ENCODE peak calls at places on chromosomes 7 and 10, in four cellular contexts. V is HCT116, R is HepG2, B is K562. X is an unnamed sample.

GRCh38 chr10:2895616-2896196 is 171.6 kb upstream of the PFKP start:
- DNase-seq in R (no peak), B (no peak), V (no peak), X (no peak)

GRCh38 chr7:20745716-20746115 is 41.0 kb downstream of the SP8 start:
- DNase-seq in V (no peak), R (no peak), B (no peak), X (no peak)

GRCh38 chr10:88755753-88756152 is 4.1 kb upstream of the LIPN start:
- DNase-seq in V (no peak), R (no peak), B (no peak), X (no peak)

GRCh38 chr10:32112055-32112454 is 55.8 kb upstream of the KIF5B start:
- DNase-seq in V (peak), R (peak), B (no peak), X (no peak)

GRCh38 chr10:5944389-5945202 is 32.7 kb downstream of the IL15RA start:
- DNase-seq in R (no peak), B (no peak), V (peak), X (peak)

GRCh38 chr10:124866812-124867211 is 65.2 kb downstream of the ABRAXAS2 start:
- DNase-seq in V (no peak), B (no peak), R (no peak), X (no peak)

GRCh38 chr7:102393467-102393866 is 2.7 kb upstream of the PRKRIP1 start:
- DNase-seq in V (no peak), R (no peak), B (no peak), X (no peak)

GRCh38 chr7:79272938-79273337 is 180.5 kb downstream of the MAGI2 start:
- DNase-seq in V (no peak), B (no peak), R (no peak), X (no peak)

GRCh38 chr10:89861584-89862287 is 160.3 kb downstream of the KIF20B start:
- DNase-seq in R (no peak), B (no peak), V (peak), X (no peak)

GRCh38 chr7:122412886-122413285 is 108.3 kb upstream of the FEZF1 start:
- DNase-seq in V (no peak), R (no peak), B (no peak), X (no peak)

GRCh38 chr7:67947651-67948050 is 951.0 kb downstream of the TYW1 start:
- DNase-seq in R (no peak), B (no peak), V (no peak), X (no peak)

GRCh38 chr10:60236869-60237524 is 152.7 kb downstream of the ANK3 start:
- DNase-seq in B (no peak), R (no peak), V (no peak), X (no peak)

GRCh38 chr10:22047812-22048211 is 44.3 kb upstream of the DNAJC1 start:
- DNase-seq in V (no peak), B (no peak), R (no peak), X (no peak)

GRCh38 chr10:43681226-43681625 is 32.5 kb upstream of the ZNF32 start:
- DNase-seq in R (no peak), B (no peak), V (no peak), X (no peak)

GRCh38 chr7:158228986-158229385 is 358.6 kb downstream of the PTPRN2 start:
- DNase-seq in B (no peak), R (peak), V (peak), X (no peak)

DNA sequence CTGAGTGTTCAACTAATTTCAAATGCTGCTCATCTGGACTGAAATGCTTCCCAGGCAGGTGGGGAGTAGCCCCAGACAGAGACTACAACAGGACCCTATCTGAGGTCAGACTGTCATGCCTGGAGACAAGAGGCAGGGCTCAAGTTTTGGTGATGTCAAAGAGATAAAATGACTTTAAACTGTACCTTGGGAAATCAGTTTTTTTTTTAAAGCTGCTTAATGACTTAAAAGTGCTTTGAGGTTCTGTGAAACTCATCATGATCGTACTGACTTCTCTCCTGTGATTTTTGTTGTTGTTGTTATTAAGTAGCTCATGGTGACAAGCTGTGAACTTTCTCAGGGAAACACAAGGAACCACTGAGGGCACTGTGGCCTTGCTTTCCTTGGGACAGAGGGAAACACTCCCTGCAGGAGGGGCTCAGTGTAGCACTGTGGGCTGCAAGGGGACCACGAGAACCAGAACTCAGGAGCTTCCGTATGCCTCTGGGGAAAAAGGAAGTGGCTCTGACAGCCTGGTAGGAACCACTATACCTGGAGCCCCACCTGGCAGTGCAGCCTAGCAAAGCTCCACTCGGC is 9.5 kb downstream of the HIPK2 start:
- DNase-seq in R (no peak), B (no peak), V (no peak), X (no peak)
- TF ChIP-seq TCF7L2 in R (no peak), B (no peak), V (no peak), X (no peak)

DNA sequence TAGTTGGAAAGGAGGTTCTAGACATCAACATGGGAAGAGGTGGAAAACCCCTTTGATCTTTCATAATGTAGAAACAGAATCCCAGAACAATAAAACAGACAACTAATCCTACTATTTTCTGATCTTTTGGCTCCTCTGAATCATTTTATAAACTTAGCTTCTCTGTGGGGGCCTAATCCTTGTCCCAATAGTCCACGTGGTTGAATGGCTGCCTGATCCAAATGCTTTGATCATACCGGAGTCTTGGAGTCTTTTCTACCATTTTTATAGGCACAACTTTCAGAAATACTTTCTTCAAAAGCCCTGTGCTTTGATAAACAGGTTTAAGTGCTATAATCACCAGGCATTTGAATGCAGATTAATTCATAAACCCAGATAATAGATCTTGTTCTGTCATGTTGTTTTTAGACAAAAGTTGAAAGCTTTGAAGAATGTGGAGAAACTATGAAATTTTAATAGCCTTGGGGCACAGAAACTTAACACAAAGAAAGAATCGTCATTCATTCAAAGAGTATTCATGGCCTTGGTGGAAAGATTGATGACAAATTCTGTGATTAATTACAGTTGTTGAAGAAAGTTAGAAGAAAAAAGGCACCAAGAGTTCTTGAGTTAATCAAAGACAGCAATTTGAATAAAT is 163.7 kb downstream of the AHR start:
- DNase-seq in V (peak), B (no peak), R (no peak), X (no peak)
- H3K4me3 ChIP-seq in V (no peak), B (no peak), R (no peak), X (no peak)

GRCh38 chr7:151992375-151992774 is 33.1 kb upstream of the GALNT11 start:
- DNase-seq in R (peak), V (peak), B (peak), X (peak)
- TF ChIP-seq TCF7L2 in R (no peak), V (no peak), B (no peak), X (no peak)

DNA sequence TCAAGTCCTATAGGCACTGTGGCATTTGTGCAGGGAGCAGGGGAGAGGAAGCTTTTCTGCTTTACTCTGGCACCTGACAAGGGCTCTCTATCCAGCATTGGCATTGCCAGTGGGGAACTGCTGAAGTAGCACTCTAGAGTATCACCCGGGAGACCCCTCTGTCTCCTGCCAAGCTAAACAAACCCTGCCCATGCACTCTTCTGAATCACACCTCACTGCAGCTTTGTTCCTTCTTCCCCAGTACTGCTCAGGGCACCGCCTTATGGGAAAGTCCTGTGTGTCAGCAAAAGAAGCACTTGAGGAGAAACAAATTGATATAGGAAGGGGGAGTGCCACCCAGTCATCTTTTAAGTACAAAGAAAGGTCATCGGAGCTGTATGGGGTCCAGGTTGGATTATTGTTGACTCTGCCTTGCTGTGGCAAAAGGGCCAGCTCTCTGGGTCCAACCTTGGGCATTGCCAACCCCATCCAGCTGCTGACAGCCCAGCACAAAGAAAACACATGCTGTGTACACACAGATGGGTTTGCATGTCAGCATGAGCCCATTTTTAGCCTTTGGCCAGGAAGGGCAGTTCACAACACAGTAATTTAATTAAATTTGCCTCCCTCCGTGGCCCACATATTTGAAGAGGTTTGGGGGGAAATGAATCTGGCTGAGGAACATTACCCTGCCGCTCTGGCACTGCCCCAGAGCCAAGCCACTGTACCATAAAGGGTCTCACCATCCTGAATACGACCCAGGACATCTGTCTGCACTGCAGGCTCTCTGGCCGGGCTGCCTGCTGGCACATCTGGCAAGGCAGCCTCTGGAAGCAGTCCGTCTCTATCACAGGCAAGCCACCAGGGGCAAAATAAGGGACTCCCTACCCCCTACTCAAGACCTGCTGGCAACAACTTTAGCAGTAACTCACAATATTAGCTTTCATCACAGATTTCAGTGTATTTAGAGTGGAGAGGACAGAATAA is 13.1 kb downstream of the LRRC4 start:
- DNase-seq in B (no peak), V (no peak), R (no peak), X (no peak)
- H3K4me3 ChIP-seq in B (no peak), V (no peak), R (no peak), X (no peak)

DNA sequence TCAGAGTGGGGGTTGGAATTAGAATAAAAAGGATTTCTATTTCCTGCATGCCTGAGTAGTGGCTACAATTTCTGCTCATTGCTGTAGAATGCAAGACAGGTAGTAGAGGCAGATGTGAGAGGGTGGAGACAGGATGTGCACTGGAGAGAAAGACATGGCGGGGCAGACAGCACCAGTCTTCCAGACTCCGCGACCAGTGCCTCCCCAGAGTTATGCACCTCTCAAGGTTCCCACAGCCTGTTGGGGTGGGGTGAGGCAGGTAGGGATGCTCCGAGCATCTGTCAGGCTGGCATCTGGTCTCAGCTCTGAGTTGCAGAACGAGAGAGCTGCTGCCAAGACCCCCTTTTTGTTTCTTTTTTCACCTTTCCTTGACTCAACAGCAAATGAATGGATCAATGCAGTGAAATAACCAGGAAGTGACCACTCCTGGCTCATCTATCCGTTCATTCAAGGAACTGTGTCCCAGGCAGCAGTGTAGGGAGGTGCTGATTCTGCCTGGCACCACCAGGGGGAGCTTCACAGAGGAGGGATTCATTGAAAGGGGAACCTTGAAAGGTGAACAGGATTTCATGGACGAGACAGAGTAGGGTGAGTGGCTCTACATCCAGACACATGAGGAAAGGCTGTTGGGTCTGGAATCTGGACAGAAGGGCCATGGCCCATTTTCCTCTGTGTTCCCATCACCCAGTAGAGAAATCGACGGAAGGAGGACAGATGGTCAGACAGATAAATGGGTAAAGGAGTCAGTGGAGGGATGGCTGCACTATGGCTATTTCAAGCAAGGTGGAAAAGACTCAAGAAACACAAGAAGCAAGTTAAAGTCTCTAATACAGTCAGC is 17.2 kb upstream of the SLC18A3 start:
- DNase-seq in B (peak), R (peak), V (peak), X (peak)
- TF ChIP-seq TCF7L2 in B (no peak), R (no peak), V (no peak), X (no peak)

GRCh38 chr7:7706101-7706511 is 12.3 kb downstream of the RPA3 start:
- DNase-seq in R (no peak), V (no peak), B (no peak), X (no peak)

GRCh38 chr7:7706556-7706955 is 11.9 kb downstream of the RPA3 start:
- DNase-seq in B (no peak), V (no peak), R (no peak), X (no peak)

GRCh38 chr7:7705316-7705715 is 13.1 kb downstream of the RPA3 start:
- DNase-seq in B (no peak), R (no peak), V (no peak), X (no peak)

GRCh38 chr7:7709263-7709662 is 9.1 kb downstream of the RPA3 start:
- DNase-seq in B (no peak), V (no peak), R (no peak), X (no peak)

DNA sequence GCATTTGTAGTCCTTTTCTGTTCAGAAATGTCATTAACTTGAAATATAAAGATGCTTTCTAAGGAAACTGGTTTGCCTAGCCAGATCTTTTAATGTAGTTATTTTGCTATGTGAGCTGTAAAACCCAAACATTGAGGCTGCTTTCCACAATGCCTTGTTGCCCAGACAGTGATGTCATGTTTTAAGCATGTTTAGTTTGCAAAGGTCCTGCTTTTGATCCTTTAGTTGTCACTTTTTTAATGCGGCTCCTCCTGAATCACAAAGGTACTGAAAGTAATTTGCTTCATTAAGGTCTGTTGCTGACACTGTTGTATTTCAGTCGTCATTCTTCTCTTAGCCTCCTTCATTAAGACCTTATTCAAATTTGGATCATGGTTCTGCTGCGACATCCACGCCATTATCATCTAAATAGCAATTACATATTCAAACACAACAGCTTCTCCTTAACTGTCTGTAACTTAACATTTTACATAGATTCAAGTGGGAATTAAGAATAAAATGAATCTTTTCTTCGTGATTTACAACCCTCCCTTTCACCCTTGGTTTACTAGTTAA is 10.6 kb downstream of the RPA3 start:
- DNase-seq in B (no peak), R (peak), V (no peak), X (no peak)
- H3K4me3 ChIP-seq in B (no peak), R (no peak), V (no peak), X (no peak)

X was measured in Panc1.